ENCODE peak calls at places on chromosome 21, in four cellular contexts. P is SK-N-SH, M is K562, V is HepG2. X is an unnamed sample.

GRCh38 chr21:39000496-39000895 is 182.8 kb downstream of the PSMG1 start:
- DNase-seq in P (no peak), M (no peak), V (no peak), X (no peak)

GRCh38 chr21:44423312-44423821 is 31.9 kb upstream of the LRRC3 start:
- DNase-seq in P (no peak), M (no peak), V (no peak), X (no peak)

GRCh38 chr21:34670220-34670961 is 1.6 kb downstream of the CLIC6 start:
- DNase-seq in P (peak; percentile 45), M (no peak), V (no peak), X (no peak)

GRCh38 chr21:27586986-27587385 is 620.1 kb upstream of the ADAMTS5 start:
- DNase-seq in P (no peak), M (no peak), V (no peak), X (no peak)

GRCh38 chr21:31586118-31586517 is 73.4 kb upstream of the SOD1 start:
- DNase-seq in P (no peak), M (no peak), V (no peak), X (no peak)

GRCh38 chr21:45225041-45225740 is 62.5 kb downstream of the POFUT2 start:
- DNase-seq in P (no peak), M (no peak), V (no peak), X (no peak)

GRCh38 chr21:34570315-34570714 is 44.6 kb downstream of the RCAN1 start:
- DNase-seq in P (no peak), M (no peak), V (no peak), X (no peak)

GRCh38 chr21:23026878-23027277 is 2028.7 kb downstream of the NCAM2 start:
- DNase-seq in P (no peak), M (no peak), V (no peak), X (no peak)

GRCh38 chr21:39062196-39062900 is 120.9 kb downstream of the PSMG1 start:
- DNase-seq in P (no peak), M (no peak), V (no peak), X (no peak)

DNA sequence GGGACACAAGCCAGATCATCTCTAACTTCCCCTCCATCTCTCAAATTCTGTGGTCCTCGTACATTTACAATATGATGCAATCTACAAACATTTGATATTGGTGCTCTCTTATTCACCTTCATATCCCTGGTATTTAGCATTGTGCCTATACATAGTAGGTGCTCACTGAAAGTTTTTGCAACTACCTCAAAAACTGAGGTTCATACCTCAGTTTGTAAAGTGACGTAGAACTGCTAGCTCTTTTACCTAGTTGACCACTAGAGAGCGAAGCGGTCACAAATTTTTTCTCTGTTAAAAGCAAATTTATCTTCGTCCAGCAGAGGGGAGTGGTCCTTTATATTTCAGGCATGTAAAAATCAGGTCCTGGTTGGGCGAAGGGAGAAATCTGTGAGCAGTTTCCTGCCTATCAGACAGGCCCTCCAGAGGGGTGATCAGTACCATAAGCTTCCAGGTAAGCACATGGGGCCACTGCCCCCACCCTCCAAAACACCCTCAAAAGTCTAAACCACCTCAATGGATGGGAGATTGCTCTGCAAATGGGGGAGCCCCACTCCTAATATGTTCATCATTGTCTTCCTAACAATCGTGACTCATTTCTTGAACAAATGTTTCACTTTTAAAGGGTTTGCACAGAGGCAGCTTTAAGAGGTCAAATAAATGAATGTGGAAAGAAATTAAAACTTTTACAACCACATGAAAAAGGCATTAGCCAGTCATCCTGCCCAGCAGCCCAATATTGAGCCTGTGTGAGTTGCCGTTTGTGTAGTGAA is 10.6 kb upstream of the HLCS start:
- DNase-seq in P (peak; percentile 79), M (peak; percentile 70), V (peak; percentile 87), X (no peak)
- H2AFZ ChIP-seq in P (peak overlapping the region; percentile 83), M (peak overlapping the region; percentile 36), V (peak overlapping the region; percentile 25), X (peak overlapping the region; percentile 15)

GRCh38 chr21:42151148-42152074 is 67.5 kb upstream of the ABCG1 start:
- DNase-seq in P (no peak), M (no peak), V (no peak), X (no peak)

GRCh38 chr21:42149656-42150457 is 69.1 kb upstream of the ABCG1 start:
- DNase-seq in P (peak; percentile 6), M (no peak), V (no peak), X (no peak)

GRCh38 chr21:42148097-42148496 is 70.8 kb upstream of the ABCG1 start:
- DNase-seq in P (no peak), M (no peak), V (no peak), X (no peak)

GRCh38 chr21:42148584-42148983 is 70.4 kb upstream of the ABCG1 start:
- DNase-seq in P (no peak), M (no peak), V (no peak), X (no peak)

GRCh38 chr21:42150458-42151085 is 68.4 kb upstream of the ABCG1 start:
- DNase-seq in P (no peak), M (no peak), V (no peak), X (no peak)
- TF ChIP-seq GABPA in P (no peak), M (no peak), V (no peak), X (no peak)

GRCh38 chr21:40422851-40423635 is 423.9 kb downstream of the DSCAM start:
- DNase-seq in P (peak; percentile 40), M (no peak), V (no peak), X (no peak)
- H2AFZ ChIP-seq in P (no peak overlapping the region), M (no peak overlapping the region), V (no peak overlapping the region), X (no peak overlapping the region)

GRCh38 chr21:46598563-46599250 is 6.2 kb downstream of the S100B start:
- DNase-seq in P (peak; percentile 40), M (no peak), V (no peak), X (no peak)

GRCh38 chr21:46597896-46598343 is 7.0 kb downstream of the S100B start:
- DNase-seq in P (no peak), M (peak; percentile 55), V (no peak), X (no peak)

GRCh38 chr21:46594276-46594675 is 10.6 kb downstream of the S100B start:
- DNase-seq in P (no peak), M (no peak), V (no peak), X (no peak)

GRCh38 chr21:46597031-46597430 is 7.9 kb downstream of the S100B start:
- DNase-seq in P (no peak), M (no peak), V (no peak), X (no peak)

DNA sequence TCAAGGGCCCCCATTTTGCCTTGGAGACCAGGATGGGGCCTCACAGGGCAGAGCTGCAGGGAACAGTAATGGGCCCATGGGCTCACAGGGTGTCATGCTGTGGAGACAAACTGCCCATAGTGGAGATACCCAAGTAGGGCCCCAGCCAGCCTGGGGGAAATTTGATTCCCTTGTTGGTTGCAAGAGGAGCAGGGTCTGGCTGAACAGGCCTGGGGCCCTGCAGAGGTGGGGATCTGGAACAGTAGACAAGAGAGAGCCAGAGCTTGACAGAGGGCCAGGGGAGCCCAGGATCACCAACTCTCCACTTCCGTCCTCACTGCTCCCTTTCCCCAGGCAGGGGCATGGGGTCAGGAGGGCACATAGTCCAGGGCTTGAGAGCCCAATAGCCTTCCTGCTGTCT is 8.7 kb downstream of the S100B start:
- DNase-seq in P (no peak), M (no peak), V (no peak), X (no peak)
- TF ChIP-seq GABPA in P (no peak), M (no peak), V (no peak), X (no peak)

DNA sequence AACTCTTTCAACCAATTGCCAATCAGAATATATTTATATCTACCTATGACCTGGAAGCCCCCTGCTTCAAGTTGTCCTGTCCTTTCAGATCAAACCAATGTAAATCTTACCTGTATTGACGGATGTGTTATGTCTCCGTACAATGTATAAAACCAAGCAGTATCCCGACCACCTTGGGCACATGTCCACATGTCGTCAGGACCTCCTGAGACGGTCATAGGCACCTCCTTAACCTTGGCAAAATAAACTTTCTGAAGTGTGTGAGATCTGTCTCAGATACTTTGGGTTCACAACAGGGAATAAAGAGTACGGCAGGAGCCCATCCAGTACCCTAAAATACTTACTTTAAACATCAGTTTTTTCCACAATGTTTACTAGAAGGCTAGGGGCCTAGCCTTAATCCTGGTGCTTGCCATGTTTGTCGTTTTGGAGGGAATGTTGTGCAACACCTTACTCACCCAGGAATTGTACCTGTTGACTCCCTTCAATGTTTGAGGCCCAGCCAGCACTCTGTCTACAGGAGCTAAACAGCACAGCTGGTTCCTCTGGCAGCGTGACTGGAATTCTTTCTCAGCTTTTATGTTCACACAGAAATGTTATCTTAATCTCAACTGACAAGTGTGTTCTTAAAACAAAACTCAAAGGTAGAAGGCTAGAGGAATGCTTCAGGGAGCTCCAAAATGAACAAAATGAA is 90.8 kb upstream of the USP25 start:
- DNase-seq in P (no peak), M (no peak), V (peak; percentile 60), X (no peak)
- H2AFZ ChIP-seq in P (no peak overlapping the region), M (no peak overlapping the region), V (no peak overlapping the region), X (peak overlapping the region; percentile 17)